ENCODE peak calls at places on chromosome 5, in seven cellular contexts. H is A549, J is left ventricle myocardium inferior, V is GM13977, O is psoas muscle, I is IMR-90, M is PC-9. S is an unnamed sample.

GRCh38 chr5:1118231-1118698 is 6.4 kb upstream of the SLC12A7 start:
- DNase-seq in V (no peak), O (peak; percentile 83), H (no peak), I (peak; percentile 11), J (no peak), M (peak; percentile 58), S (no peak)

GRCh38 chr5:179270581-179271300 is 74.5 kb downstream of the ADAMTS2 start:
- DNase-seq in I (peak; percentile 47), H (no peak), V (no peak), M (no peak), J (peak; percentile 18), O (no peak), S (no peak)

GRCh38 chr5:157387683-157388093 is 72.3 kb upstream of the NIPAL4 start:
- DNase-seq in V (no peak), I (peak; percentile 98), M (peak; percentile 35), J (no peak), H (peak; percentile 85), O (no peak), S (peak; percentile 96)

GRCh38 chr5:115543365-115543700 is 1.2 kb downstream of the FEM1C start:
- DNase-seq in J (no peak), H (no peak), O (no peak), V (no peak), I (no peak), M (no peak), S (no peak)

GRCh38 chr5:15013654-15014463 is 142.3 kb upstream of the ANKH start:
- DNase-seq in O (no peak), M (no peak), J (no peak), I (peak; percentile 80), V (peak; percentile 34), H (peak; percentile 76), S (peak; percentile 85)

GRCh38 chr5:88552406-88552805 is 283.8 kb upstream of the TMEM161B start:
- DNase-seq in V (no peak), O (no peak), I (no peak), H (no peak), J (no peak), M (no peak), S (no peak)

GRCh38 chr5:14762568-14763216 is 98.2 kb downstream of the OTULIN start:
- DNase-seq in H (no peak), M (no peak), J (no peak), I (no peak), O (no peak), V (no peak), S (no peak)

GRCh38 chr5:74205745-74206570 is 434.6 kb downstream of the ENC1 start:
- DNase-seq in M (no peak), O (no peak), V (no peak), J (no peak), H (no peak), I (no peak), S (no peak)

GRCh38 chr5:108093186-108093585 is 288.7 kb downstream of the FBXL17 start:
- DNase-seq in V (peak; percentile 11), I (peak; percentile 47), J (no peak), H (peak; percentile 25), O (no peak), M (no peak), S (peak; percentile 22)

GRCh38 chr5:138623053-138623452 is 47.9 kb upstream of the HSPA9 start:
- DNase-seq in M (no peak), H (no peak), J (no peak), O (no peak), I (no peak), V (no peak), S (no peak)

GRCh38 chr5:20608567-20608966 is 620.6 kb upstream of the CDH18 start:
- DNase-seq in I (no peak), J (no peak), O (no peak), V (no peak), M (no peak), H (no peak), S (no peak)

GRCh38 chr5:125485003-125485641 is 738.7 kb upstream of the ZNF608 start:
- DNase-seq in I (peak; percentile 97), M (peak; percentile 95), H (peak; percentile 71), V (no peak), O (no peak), J (no peak), S (peak; percentile 99)

GRCh38 chr5:180909782-180910181 is 10.8 kb downstream of the BTNL8 start:
- DNase-seq in O (no peak), H (no peak), J (no peak), M (no peak), I (no peak), V (no peak), S (no peak)

GRCh38 chr5:321233-321725 is at the start of gene AHRR:
- DNase-seq in V (peak; percentile 92), I (peak; percentile 53), M (no peak), J (peak; percentile 71), O (peak; percentile 77), H (peak; percentile 57), S (peak; percentile 47)

GRCh38 chr5:113147537-113147936 is 170.9 kb downstream of the DCP2 start:
- DNase-seq in J (no peak), H (no peak), I (no peak), O (no peak), V (no peak), M (no peak), S (no peak)

GRCh38 chr5:139914218-139914807 is 118.7 kb downstream of the PSD2 start:
- DNase-seq in O (no peak), I (no peak), H (no peak), V (no peak), J (no peak), M (peak; percentile 89), S (no peak)

GRCh38 chr5:120388016-120388781 is 75.9 kb upstream of the PRR16 start:
- DNase-seq in O (no peak), V (no peak), J (no peak), M (no peak), I (peak; percentile 95), H (no peak), S (peak; percentile 93)

GRCh38 chr5:154642499-154643245 is 112.5 kb upstream of the LARP1 start:
- DNase-seq in J (no peak), H (peak; percentile 38), O (no peak), V (no peak), M (peak; percentile 38), I (peak; percentile 30), S (peak; percentile 30)

GRCh38 chr5:73774924-73775323 is 148.9 kb downstream of the ARHGEF28 start:
- DNase-seq in O (no peak), J (no peak), I (no peak), H (no peak), M (no peak), V (no peak), S (no peak)

GRCh38 chr5:168656633-168657032 is 77.5 kb upstream of the PANK3 start:
- DNase-seq in M (no peak), J (no peak), I (no peak), O (no peak), H (no peak), V (no peak), S (no peak)

GRCh38 chr5:113806250-113806649 is 292.8 kb downstream of the YTHDC2 start:
- DNase-seq in H (no peak), M (no peak), V (no peak), J (no peak), I (peak; percentile 34), O (no peak), S (peak; percentile 28)

GRCh38 chr5:82346376-82347212 is 68.4 kb upstream of the RPS23 start:
- DNase-seq in I (no peak), O (no peak), J (peak; percentile 23), M (no peak), V (no peak), H (no peak), S (no peak)

GRCh38 chr5:172769598-172770373 is 1.2 kb downstream of the DUSP1 start:
- DNase-seq in V (peak; percentile 42), M (no peak), O (peak; percentile 79), J (no peak), H (peak; percentile 62), I (peak; percentile 51), S (peak; percentile 58)

GRCh38 chr5:116437922-116438578 is 136.6 kb downstream of the SEMA6A start:
- DNase-seq in J (no peak), H (no peak), I (no peak), V (no peak), M (no peak), O (no peak), S (no peak)

GRCh38 chr5:173924899-173925298 is 36.8 kb downstream of the CPEB4 start:
- DNase-seq in O (no peak), V (no peak), I (no peak), M (no peak), H (no peak), J (no peak), S (no peak)
- TF ChIP-seq CTCF in O (no peak), V (no peak), I (no peak), M (no peak), H (no peak), J (no peak), S (no peak)

GRCh38 chr5:135203593-135204036 is 169.6 kb upstream of the PITX1 start:
- DNase-seq in J (no peak), O (no peak), H (peak; percentile 48), M (peak; percentile 46), V (no peak), I (no peak), S (peak; percentile 38)
- TF ChIP-seq CTCF in J (peak; percentile 44), O (peak; percentile 33), H (peak; percentile 30), M (peak; percentile 66), V (peak; percentile 40), I (peak; percentile 36), S (peak; percentile 41)

GRCh38 chr5:77832938-77833337 is 56.8 kb upstream of the TBCA start:
- DNase-seq in O (no peak), V (no peak), J (no peak), I (no peak), H (no peak), M (no peak), S (no peak)

GRCh38 chr5:77832166-77832770 is 56.1 kb upstream of the TBCA start:
- DNase-seq in M (no peak), H (no peak), I (no peak), V (no peak), J (no peak), O (no peak), S (no peak)

DNA sequence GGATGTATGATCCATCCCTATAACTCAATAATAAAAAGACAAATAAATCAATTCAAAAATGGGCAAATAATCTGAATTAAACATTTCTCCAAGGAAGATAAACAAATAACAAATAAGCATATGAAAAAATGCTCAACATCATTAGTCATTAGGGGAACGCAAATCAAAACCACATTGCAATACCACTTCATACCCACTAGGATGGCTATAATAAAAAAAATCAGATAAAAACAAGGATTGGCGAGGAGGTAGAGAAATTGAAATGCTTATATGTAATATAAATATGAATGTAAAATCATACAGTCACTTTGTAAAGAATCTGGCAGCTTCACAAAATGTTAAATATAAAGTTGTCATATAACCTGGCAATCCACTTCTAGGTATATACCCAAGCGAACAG is 52.3 kb upstream of the TBCA start:
- DNase-seq in V (no peak), I (no peak), H (peak; percentile 9), M (no peak), J (no peak), O (no peak), S (no peak)
- TF ChIP-seq CTCF in V (no peak), I (no peak), H (no peak), M (peak; percentile 45), J (no peak), O (no peak), S (no peak)

GRCh38 chr5:134242146-134242545 is 16.3 kb upstream of the PPP2CA start:
- DNase-seq in O (peak; percentile 72), I (peak; percentile 99), H (peak; percentile 46), J (peak; percentile 30), M (no peak), V (no peak), S (peak; percentile 90)

GRCh38 chr5:134236208-134236761 is 10.4 kb upstream of the PPP2CA start:
- DNase-seq in V (no peak), I (peak; percentile 47), H (no peak), O (no peak), M (no peak), J (no peak), S (no peak)

GRCh38 chr5:134240421-134240962 is 14.6 kb upstream of the PPP2CA start:
- DNase-seq in H (peak; percentile 58), V (peak; percentile 46), M (no peak), I (peak; percentile 90), O (no peak), J (no peak), S (peak; percentile 85)

GRCh38 chr5:134236820-134237219 is 10.9 kb upstream of the PPP2CA start:
- DNase-seq in J (no peak), I (no peak), M (no peak), H (no peak), O (no peak), V (no peak), S (no peak)
- TF ChIP-seq CTCF in J (no peak), I (no peak), M (no peak), H (no peak), O (no peak), V (no peak), S (no peak)

S was measured in astrocyte of the spinal cord.